ENCODE peak calls at places on chromosomes 11 and 22, in six cellular contexts. Y, E, K, A, W and Q are unnamed samples.

GRCh38 chr11:76801736-76802135 is 18.6 kb downstream of the TSKU start:
- DNase-seq in K (no peak), A (no peak), W (no peak), E (no peak), Y (no peak), Q (no peak)

GRCh38 chr22:30159561-30160353 is 79.5 kb downstream of the HORMAD2 start:
- DNase-seq in A (peak; percentile 16), E (no peak), W (no peak), K (no peak), Y (no peak), Q (no peak)

GRCh38 chr11:62880231-62880802 is 379 bp upstream of the SLC3A2 start:
- DNase-seq in E (no peak), Y (no peak), A (peak; percentile 60), K (no peak), W (no peak), Q (no peak)

GRCh38 chr11:102347526-102348331 is 715 bp downstream of the BIRC2 start:
- DNase-seq in A (no peak), E (no peak), Y (no peak), K (no peak), W (peak; percentile 2), Q (no peak)

GRCh38 chr22:26953380-26953807 is 296.0 kb downstream of the MIAT start:
- DNase-seq in Y (no peak), K (no peak), A (no peak), W (no peak), E (no peak), Q (no peak)

GRCh38 chr11:78219493-78220217 is 30.9 kb downstream of the USP35 start:
- DNase-seq in E (no peak), W (no peak), A (no peak), Y (no peak), K (no peak), Q (no peak)

GRCh38 chr11:99275521-99275920 is 254.8 kb downstream of the CNTN5 start:
- DNase-seq in Y (no peak), E (no peak), A (no peak), W (no peak), K (no peak), Q (no peak)

GRCh38 chr11:110422306-110422924 is 7.3 kb upstream of the FDX1 start:
- DNase-seq in A (no peak), E (no peak), K (no peak), W (no peak), Y (no peak), Q (no peak)

GRCh38 chr11:94775576-94776327 is 7.6 kb downstream of the AMOTL1 start:
- DNase-seq in K (no peak), A (no peak), E (no peak), Y (no peak), W (no peak), Q (no peak)

GRCh38 chr11:117992136-117992535 is 5.9 kb downstream of the IL10RA start:
- DNase-seq in K (no peak), Y (no peak), A (no peak), E (no peak), W (no peak), Q (no peak)